ENCODE peak calls at places on chromosomes 11 and 22, in four cellular contexts. Z is IMR-90, I is mesenchymal stem cell, P is mammary epithelial cell. A is an unnamed sample.

GRCh38 chr11:82523141-82523540 is 210.5 kb downstream of the FAM181B start:
- DNase-seq in Z (no peak), I (no peak), P (no peak), A (no peak)

GRCh38 chr11:99410636-99411035 is 389.9 kb downstream of the CNTN5 start:
- DNase-seq in Z (no peak), I (no peak), P (no peak), A (no peak)

GRCh38 chr11:36375348-36376314 is 79.5 kb downstream of the PRR5L start:
- DNase-seq in Z (no peak), I (no peak), P (no peak), A (no peak)

GRCh38 chr11:58765078-58765477 is 33.3 kb upstream of the GLYAT start:
- DNase-seq in Z (no peak), I (no peak), P (no peak), A (no peak)

GRCh38 chr22:46395145-46395544 is 59.6 kb downstream of the TRMU start:
- DNase-seq in Z (no peak), I (no peak), P (no peak), A (no peak)

GRCh38 chr11:116379185-116379828 is 393.5 kb downstream of the BUD13 start:
- DNase-seq in Z (peak; percentile 14), I (peak; percentile 1), P (no peak), A (no peak)

GRCh38 chr22:36027960-36028645 is 521 bp downstream of the RBFOX2 start:
- DNase-seq in Z (no peak), I (no peak), P (peak; percentile 34), A (no peak)

GRCh38 chr11:70204466-70204799 is 1.3 kb downstream of the FADD start:
- DNase-seq in Z (no peak), I (no peak), P (no peak), A (no peak)

GRCh38 chr11:79160786-79161403 is 279.9 kb downstream of the TENM4 start:
- DNase-seq in Z (no peak), I (peak; percentile 34), P (peak; percentile 60), A (peak; percentile 26)

GRCh38 chr11:2929880-2930704 is 872 bp upstream of the PHLDA2 start:
- DNase-seq in Z (peak; percentile 61), I (peak; percentile 85), P (peak; percentile 69), A (no peak)

GRCh38 chr11:44709281-44709562 is 17.5 kb upstream of the TSPAN18 start:
- DNase-seq in Z (no peak), I (peak; percentile 30), P (peak; percentile 28), A (no peak)

GRCh38 chr11:101915811-101916291 is 471 bp downstream of the ANGPTL5 start:
- DNase-seq in Z (peak; percentile 36), I (peak; percentile 77), P (peak; percentile 33), A (no peak)

GRCh38 chr11:55357560-55358184 is 10.1 kb upstream of the OR4A15 start:
- DNase-seq in Z (no peak), I (no peak), P (no peak), A (no peak)

GRCh38 chr11:15258433-15259350 is 144.0 kb downstream of the INSC start:
- DNase-seq in Z (peak; percentile 34), I (peak; percentile 54), P (peak; percentile 5), A (no peak)

GRCh38 chr22:21009638-21010425 is 5.1 kb upstream of the P2RX6 start:
- DNase-seq in Z (peak; percentile 52), I (peak; percentile 60), P (peak; percentile 58), A (no peak)

GRCh38 chr22:43293661-43294392 is 49.3 kb downstream of the SCUBE1 start:
- DNase-seq in Z (peak; percentile 60), I (peak; percentile 98), P (no peak), A (no peak)

GRCh38 chr11:43579171-43579918 is 101.2 kb upstream of the HSD17B12 start:
- DNase-seq in Z (peak; percentile 42), I (peak; percentile 57), P (peak; percentile 64), A (no peak)

GRCh38 chr11:1005913-1006312 is 30.6 kb downstream of the MUC6 start:
- DNase-seq in Z (no peak), I (no peak), P (no peak), A (no peak)

GRCh38 chr22:24460418-24461089 is 33.2 kb downstream of the ADORA2A start:
- DNase-seq in Z (peak; percentile 28), I (peak; percentile 50), P (no peak), A (no peak)

GRCh38 chr11:76266269-76266668 is 60.0 kb upstream of the WNT11 start:
- DNase-seq in Z (peak; percentile 79), I (peak; percentile 83), P (peak; percentile 88), A (peak; percentile 26)

GRCh38 chr11:3905080-3905953 is 49.9 kb downstream of the STIM1 start:
- DNase-seq in Z (peak; percentile 76), I (peak; percentile 85), P (peak; percentile 97), A (peak; percentile 62)

GRCh38 chr11:123235687-123236261 is 40.7 kb upstream of the CLMP start:
- DNase-seq in Z (peak; percentile 74), I (peak; percentile 47), P (no peak), A (no peak)

GRCh38 chr22:49788492-49788891 is 39.2 kb downstream of the BRD1 start:
- DNase-seq in Z (no peak), I (peak; percentile 10), P (no peak), A (no peak)

GRCh38 chr22:48953830-48954229 is 873.8 kb downstream of the BRD1 start:
- DNase-seq in Z (no peak), I (no peak), P (no peak), A (no peak)

GRCh38 chr11:1772270-1773130 is 8.8 kb upstream of the CTSD start:
- DNase-seq in Z (peak; percentile 91), I (peak; percentile 97), P (peak; percentile 85), A (peak; percentile 73)

GRCh38 chr22:35314161-35314942 is 14.7 kb downstream of the TOM1 start:
- DNase-seq in Z (no peak), I (no peak), P (no peak), A (no peak)

GRCh38 chr22:17569971-17570511 is 6.7 kb downstream of the SLC25A18 start:
- DNase-seq in Z (peak; percentile 4), I (no peak), P (no peak), A (no peak)

GRCh38 chr11:70732493-70733206 is 334.3 kb downstream of the CTTN start:
- DNase-seq in Z (no peak), I (peak; percentile 21), P (no peak), A (no peak)

GRCh38 chr22:32005453-32005852 is 37.6 kb upstream of the SLC5A1 start:
- DNase-seq in Z (peak; percentile 25), I (peak; percentile 22), P (peak; percentile 92), A (no peak)

GRCh38 chr22:29255064-29255621 is 12.6 kb downstream of the RHBDD3 start:
- DNase-seq in Z (no peak), I (no peak), P (no peak), A (no peak)

GRCh38 chr11:67099841-67100324 is 19.2 kb upstream of the KDM2A start:
- DNase-seq in Z (no peak), I (no peak), P (no peak), A (no peak)
- H3K4me2 ChIP-seq in Z (no peak overlapping the region), I (no peak overlapping the region), P (peak overlapping the region; percentile 20), A (no peak overlapping the region)

DNA sequence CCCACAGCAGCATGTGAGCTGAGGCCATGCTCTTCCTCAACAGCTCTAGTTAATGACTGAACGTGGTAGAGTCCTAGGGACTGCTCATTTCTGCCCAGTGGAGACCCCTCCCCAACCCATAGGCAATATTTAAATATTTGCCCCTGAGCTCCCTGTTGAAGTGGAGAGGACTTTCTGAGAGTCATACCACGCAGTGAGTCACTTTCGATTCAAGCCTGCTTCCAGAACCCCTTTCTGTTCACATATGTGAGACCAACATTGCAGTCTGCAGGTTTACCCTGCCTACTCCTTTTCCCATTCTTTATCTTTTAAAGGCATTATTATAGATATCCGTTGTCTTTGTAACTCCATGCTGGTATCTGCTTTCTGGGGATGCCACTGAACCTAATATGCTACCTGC is 946.3 kb downstream of the JRKL start:
- DNase-seq in Z (no peak), I (no peak), P (no peak), A (no peak)
- H3K4me2 ChIP-seq in Z (no peak overlapping the region), I (no peak overlapping the region), P (no peak overlapping the region), A (no peak overlapping the region)

GRCh38 chr11:9222654-9223053 is 42.5 kb downstream of the DENND5A start:
- DNase-seq in Z (no peak), I (no peak), P (no peak), A (no peak)

GRCh38 chr11:9228086-9228485 is 37.1 kb downstream of the DENND5A start:
- DNase-seq in Z (no peak), I (no peak), P (no peak), A (no peak)

GRCh38 chr11:9230291-9230690 is 34.9 kb downstream of the DENND5A start:
- DNase-seq in Z (no peak), I (no peak), P (no peak), A (no peak)

GRCh38 chr11:9225748-9226298 is 39.3 kb downstream of the DENND5A start:
- DNase-seq in Z (no peak), I (no peak), P (no peak), A (no peak)

GRCh38 chr11:9226514-9226913 is 38.6 kb downstream of the DENND5A start:
- DNase-seq in Z (no peak), I (no peak), P (no peak), A (no peak)
- H3K4me2 ChIP-seq in Z (no peak overlapping the region), I (no peak overlapping the region), P (no peak overlapping the region), A (no peak overlapping the region)

GRCh38 chr11:77435972-77436371 is 37.9 kb downstream of the PAK1 start:
- DNase-seq in Z (no peak), I (no peak), P (no peak), A (no peak)

GRCh38 chr11:77438487-77438886 is 35.4 kb downstream of the PAK1 start:
- DNase-seq in Z (no peak), I (no peak), P (no peak), A (no peak)

GRCh38 chr11:77440678-77441077 is 33.2 kb downstream of the PAK1 start:
- DNase-seq in Z (no peak), I (no peak), P (no peak), A (no peak)

GRCh38 chr11:77436969-77437368 is 36.9 kb downstream of the PAK1 start:
- DNase-seq in Z (no peak), I (no peak), P (no peak), A (no peak)

DNA sequence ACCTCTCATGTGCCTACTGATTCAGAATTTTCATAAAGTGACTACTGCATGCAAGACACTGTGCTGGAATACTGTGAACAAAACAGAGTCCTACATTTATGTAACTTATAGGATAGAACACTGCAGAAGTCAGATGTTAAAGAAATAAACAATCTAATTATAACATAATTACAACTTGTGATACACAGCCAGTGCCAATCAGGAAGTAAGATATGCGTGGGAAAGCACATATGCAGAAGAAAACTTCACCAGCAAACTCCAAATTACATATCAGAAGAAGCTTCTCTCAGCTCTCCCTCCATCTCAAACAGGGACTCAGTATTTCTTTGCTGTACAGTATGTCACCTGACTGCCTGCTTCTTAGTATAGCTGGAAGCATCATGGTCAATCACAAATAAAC is 37.4 kb downstream of the PAK1 start:
- DNase-seq in Z (no peak), I (no peak), P (no peak), A (no peak)
- H3K4me2 ChIP-seq in Z (no peak overlapping the region), I (no peak overlapping the region), P (no peak overlapping the region), A (no peak overlapping the region)

DNA sequence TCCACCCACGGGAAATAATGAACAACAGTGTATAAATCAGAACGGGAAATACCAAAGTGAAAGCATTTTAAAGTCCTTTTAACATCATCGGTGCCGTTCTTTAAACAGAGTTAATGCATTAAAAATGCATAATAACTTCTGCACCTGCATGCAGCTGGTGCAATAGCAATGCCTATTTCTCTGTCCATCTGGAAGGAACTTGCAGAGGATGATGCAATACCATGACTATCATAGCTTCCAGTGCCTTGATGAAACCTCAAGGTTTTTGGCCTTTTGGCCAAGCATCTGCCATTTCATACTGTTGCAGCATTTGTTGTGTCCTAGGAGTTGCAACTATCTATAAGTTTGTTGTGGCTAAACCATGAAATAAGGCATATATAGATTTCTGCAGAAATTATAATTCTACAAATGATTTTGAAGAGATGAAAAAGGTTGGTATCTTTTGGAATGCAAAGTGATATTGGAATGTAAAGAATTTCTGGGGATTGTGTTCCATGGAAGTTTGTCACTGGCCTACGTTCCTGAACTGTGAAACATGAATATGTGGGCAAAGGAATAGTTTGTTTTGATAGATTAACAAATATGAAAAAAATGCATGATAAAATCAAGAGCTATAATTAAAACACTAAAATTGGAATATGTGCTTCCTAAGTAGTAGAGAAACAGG is 9.8 kb upstream of the EIF3F start:
- DNase-seq in Z (peak; percentile 97), I (peak; percentile 63), P (peak; percentile 65), A (peak; percentile 67)
- H3K4me2 ChIP-seq in Z (peak overlapping the region; percentile 55), I (no peak overlapping the region), P (peak overlapping the region; percentile 85), A (peak overlapping the region; percentile 31)

A was measured in keratinocyte.